ENCODE peak calls at places on chromosomes 4 and X, in nine cellular contexts. G is psoas muscle, I is foreskin fibroblast, O is BE2C, L is astrocyte of the spinal cord, K is thoracic aorta, U is GM12865, V is HepG2, N is WTC11. D is an unnamed sample.

GRCh38 chr4:40749717-40750460 is at the start of gene NSUN7:
- DNase-seq in G (peak; percentile 57), I (no peak), O (peak; percentile 74), L (peak; percentile 41), K (no peak), U (peak; percentile 58), V (no peak), N (peak; percentile 95), D (no peak)

GRCh38 chr4:106329027-106329618 is 12.8 kb downstream of the AIMP1 start:
- DNase-seq in G (no peak), I (peak; percentile 39), O (no peak), L (peak; percentile 65), K (no peak), U (peak; percentile 35), V (peak; percentile 57), N (no peak), D (peak; percentile 33)

GRCh38 chr4:186957952-186958555 is 234.4 kb upstream of the FAT1 start:
- DNase-seq in G (no peak), I (no peak), O (no peak), L (peak; percentile 7), K (no peak), U (no peak), V (no peak), N (no peak), D (no peak)

GRCh38 chrX:71111141-71111843 is at the start of gene IL2RG:
- DNase-seq in G (no peak), I (no peak), O (no peak), L (no peak), K (no peak), U (peak; percentile 91), V (no peak), N (no peak), D (no peak)

GRCh38 chr4:136935305-136935704 is 597.0 kb downstream of the PCDH18 start:
- DNase-seq in G (no peak), I (no peak), O (no peak), L (no peak), K (no peak), U (no peak), V (no peak), N (no peak), D (no peak)

GRCh38 chr4:181835348-181835747 is 407.9 kb upstream of the TENM3 start:
- DNase-seq in G (no peak), I (no peak), O (no peak), L (no peak), K (no peak), U (peak; percentile 25), V (no peak), N (no peak), D (no peak)

GRCh38 chr4:95095352-95095974 is 337.7 kb downstream of the BMPR1B start:
- DNase-seq in G (no peak), I (no peak), O (peak; percentile 41), L (peak; percentile 68), K (no peak), U (no peak), V (peak; percentile 5), N (no peak), D (peak; percentile 71)

GRCh38 chrX:47278684-47279083 is 45.9 kb downstream of the USP11 start:
- DNase-seq in G (no peak), I (peak; percentile 51), O (no peak), L (peak; percentile 41), K (no peak), U (no peak), V (peak; percentile 34), N (no peak), D (no peak)

GRCh38 chrX:101223226-101223625 is 3.6 kb downstream of the DRP2 start:
- DNase-seq in G (no peak), I (no peak), O (no peak), L (no peak), K (no peak), U (peak; percentile 4), V (no peak), N (no peak), D (no peak)

GRCh38 chr4:151202851-151203455 is 74.0 kb upstream of the PRSS48 start:
- DNase-seq in G (no peak), I (no peak), O (no peak), L (peak; percentile 34), K (no peak), U (no peak), V (no peak), N (no peak), D (no peak)

GRCh38 chrX:84956304-84956703 is 47.4 kb upstream of the APOOL start:
- DNase-seq in G (no peak), I (no peak), O (no peak), L (no peak), K (no peak), U (no peak), V (no peak), N (no peak), D (no peak)

GRCh38 chrX:73851014-73852009 is 288.3 kb downstream of the CHIC1 start:
- DNase-seq in G (peak; percentile 94), I (no peak), O (no peak), L (peak; percentile 97), K (no peak), U (peak; percentile 26), V (no peak), N (no peak), D (peak; percentile 95)

GRCh38 chrX:42422961-42423360 is 355.0 kb downstream of the PPP1R2C start:
- DNase-seq in G (no peak), I (no peak), O (no peak), L (no peak), K (no peak), U (no peak), V (no peak), N (no peak), D (peak; percentile 57)

GRCh38 chrX:147550217-147550616 is 361.5 kb upstream of the FMR1 start:
- DNase-seq in G (no peak), I (no peak), O (no peak), L (no peak), K (no peak), U (peak; percentile 0), V (peak; percentile 1), N (no peak), D (peak; percentile 59)

GRCh38 chr4:83387922-83388676 is 53.5 kb upstream of the HPSE start:
- DNase-seq in G (no peak), I (no peak), O (no peak), L (no peak), K (no peak), U (peak; percentile 34), V (no peak), N (no peak), D (no peak)

GRCh38 chr4:95585016-95585695 is 36.4 kb upstream of the UNC5C start:
- DNase-seq in G (no peak), I (no peak), O (no peak), L (no peak), K (no peak), U (no peak), V (no peak), N (no peak), D (peak; percentile 33)

GRCh38 chr4:20572976-20573375 is 127.3 kb upstream of the PACRGL start:
- DNase-seq in G (no peak), I (no peak), O (no peak), L (no peak), K (no peak), U (no peak), V (no peak), N (peak; percentile 33), D (no peak)

GRCh38 chr4:186839122-186840037 is 115.7 kb upstream of the FAT1 start:
- DNase-seq in G (peak; percentile 58), I (peak; percentile 58), O (no peak), L (peak; percentile 88), K (no peak), U (peak; percentile 30), V (no peak), N (no peak), D (peak; percentile 48)

GRCh38 chrX:14361430-14361829 is 167.9 kb upstream of the GLRA2 start:
- DNase-seq in G (no peak), I (no peak), O (no peak), L (no peak), K (no peak), U (no peak), V (no peak), N (no peak), D (no peak)

GRCh38 chr4:16032382-16032743 is 51.5 kb downstream of the PROM1 start:
- DNase-seq in G (no peak), I (no peak), O (no peak), L (no peak), K (no peak), U (no peak), V (peak; percentile 13), N (no peak), D (no peak)

GRCh38 chr4:92477309-92477708 is 173.5 kb downstream of the GRID2 start:
- DNase-seq in G (no peak), I (no peak), O (no peak), L (no peak), K (no peak), U (no peak), V (no peak), N (no peak), D (no peak)

GRCh38 chr4:98448923-98449322 is 187.7 kb downstream of the RAP1GDS1 start:
- DNase-seq in G (no peak), I (no peak), O (no peak), L (no peak), K (no peak), U (peak; percentile 63), V (no peak), N (no peak), D (no peak)

GRCh38 chr4:103002551-103002950 is 17.0 kb downstream of the SLC9B1 start:
- DNase-seq in G (no peak), I (peak; percentile 16), O (no peak), L (peak; percentile 37), K (no peak), U (no peak), V (no peak), N (no peak), D (peak; percentile 18)
- TF ChIP-seq CTCF in G (no peak), I (no peak), O (no peak), L (no peak), K (no peak), U (no peak), V (no peak), N (no peak), D (no peak)

GRCh38 chr4:3366893-3367775 is 74.3 kb downstream of the RGS12 start:
- DNase-seq in G (no peak), I (no peak), O (no peak), L (no peak), K (no peak), U (no peak), V (no peak), N (no peak), D (no peak)
- TF ChIP-seq CTCF in G (no peak), I (no peak), O (no peak), L (no peak), K (no peak), U (no peak), V (no peak), N (no peak), D (no peak)

DNA sequence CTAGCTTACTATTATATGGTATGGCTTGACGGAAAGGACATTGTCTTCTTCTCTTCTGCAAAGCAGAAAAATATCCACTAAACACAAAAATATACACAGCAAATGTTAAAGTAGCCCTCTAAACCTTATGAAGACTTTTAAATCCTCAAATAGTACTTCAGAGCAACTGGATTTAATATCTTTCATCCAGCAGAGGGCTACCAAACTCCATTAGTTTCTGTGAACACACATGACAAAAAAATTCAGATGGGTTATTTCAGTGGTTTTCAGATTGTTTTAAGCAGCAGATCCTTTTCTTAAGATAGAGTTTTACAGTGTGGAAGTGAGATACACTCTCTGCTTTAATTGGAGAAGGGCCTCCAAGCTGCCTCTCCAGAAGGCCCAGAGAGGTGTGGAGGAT is 56.6 kb downstream of the ANK2 start:
- DNase-seq in G (no peak), I (peak; percentile 30), O (no peak), L (peak; percentile 62), K (no peak), U (peak; percentile 18), V (peak; percentile 59), N (no peak), D (peak; percentile 32)
- TF ChIP-seq CTCF in G (peak; percentile 49), I (peak; percentile 34), O (peak; percentile 51), L (peak; percentile 46), K (peak; percentile 26), U (peak; percentile 2), V (peak; percentile 62), N (no peak), D (peak; percentile 44)

GRCh38 chr4:104044369-104044768 is 324.6 kb upstream of the TACR3 start:
- DNase-seq in G (no peak), I (no peak), O (no peak), L (no peak), K (no peak), U (no peak), V (no peak), N (no peak), D (no peak)
- TF ChIP-seq CTCF in G (no peak), I (no peak), O (no peak), L (no peak), K (no peak), U (no peak), V (no peak), N (no peak), D (no peak)

D was measured in MCF 10A.